ENCODE peak calls at places on chromosomes 16 and 17, in nine cellular contexts. B is neural crest cell; E is AG08395; Q is astrocyte of the cerebellum; V is T-helper 2 cell; C is caudate nucleus; P is skeletal muscle cell; X is effector memory CD4-positive, alpha-beta T cell; T is upper lobe of right lung. U is an unnamed sample.

GRCh38 chr16:30186782-30187555 is 3.6 kb downstream of the CORO1A start:
- DNase-seq in B (peak; percentile 51), E (peak; percentile 48), Q (no peak), V (peak; percentile 83), C (no peak), P (no peak), X (peak; percentile 74), T (peak; percentile 89), U (no peak)

GRCh38 chr17:29412780-29413565 is 22.8 kb downstream of the TAOK1 start:
- DNase-seq in B (no peak), E (peak; percentile 87), Q (peak; percentile 44), V (no peak), C (no peak), P (no peak), X (no peak), T (peak; percentile 27), U (peak; percentile 6)

GRCh38 chr16:31461921-31462804 is 2.9 kb downstream of the ARMC5 start:
- DNase-seq in B (no peak), E (no peak), Q (no peak), V (no peak), C (no peak), P (no peak), X (no peak), T (peak; percentile 64), U (no peak)

GRCh38 chr16:19555938-19556778 is 655 bp downstream of the VPS35L start:
- DNase-seq in B (peak; percentile 49), E (peak; percentile 18), Q (no peak), V (no peak), C (no peak), P (no peak), X (no peak), T (no peak), U (no peak)

GRCh38 chr16:54158986-54159385 is 127.6 kb downstream of the IRX3 start:
- DNase-seq in B (no peak), E (no peak), Q (no peak), V (no peak), C (no peak), P (no peak), X (no peak), T (no peak), U (no peak)

GRCh38 chr17:35189291-35189690 is 4.9 kb downstream of the SLC35G3 start:
- DNase-seq in B (no peak), E (no peak), Q (no peak), V (no peak), C (no peak), P (no peak), X (no peak), T (no peak), U (no peak)

GRCh38 chr16:79092846-79093245 is 507.7 kb downstream of the MAF start:
- DNase-seq in B (no peak), E (no peak), Q (no peak), V (no peak), C (no peak), P (no peak), X (no peak), T (no peak), U (no peak)

GRCh38 chr16:78519896-78520295 is 420.4 kb downstream of the WWOX start:
- DNase-seq in B (no peak), E (no peak), Q (no peak), V (no peak), C (no peak), P (no peak), X (no peak), T (no peak), U (no peak)

GRCh38 chr16:21940570-21940969 is 12.6 kb upstream of the UQCRC2 start:
- DNase-seq in B (no peak), E (no peak), Q (no peak), V (no peak), C (no peak), P (no peak), X (no peak), T (no peak), U (no peak)

GRCh38 chr17:7997186-7997585 is 5.2 kb upstream of the GUCY2D start:
- DNase-seq in B (no peak), E (no peak), Q (no peak), V (no peak), C (no peak), P (no peak), X (no peak), T (no peak), U (no peak)

GRCh38 chr17:238071-238963 is 56.9 kb upstream of the DOC2B start:
- DNase-seq in B (no peak), E (no peak), Q (no peak), V (no peak), C (no peak), P (no peak), X (no peak), T (peak; percentile 44), U (no peak)

GRCh38 chr17:48247038-48247437 is 139.5 kb downstream of the SNX11 start:
- DNase-seq in B (no peak), E (no peak), Q (no peak), V (no peak), C (no peak), P (no peak), X (no peak), T (no peak), U (no peak)

GRCh38 chr17:64741038-64741641 is 79.0 kb upstream of the SMURF2 start:
- DNase-seq in B (no peak), E (no peak), Q (peak; percentile 46), V (no peak), C (no peak), P (peak; percentile 54), X (no peak), T (no peak), U (peak; percentile 24)

GRCh38 chr16:12062343-12063003 is 85.9 kb downstream of the SNX29 start:
- DNase-seq in B (no peak), E (peak; percentile 94), Q (no peak), V (no peak), C (no peak), P (peak; percentile 41), X (no peak), T (peak; percentile 90), U (peak; percentile 43)

GRCh38 chr17:20084621-20085282 is 75.6 kb downstream of the SPECC1 start:
- DNase-seq in B (no peak), E (no peak), Q (no peak), V (no peak), C (no peak), P (no peak), X (no peak), T (no peak), U (no peak)

GRCh38 chr17:41705271-41705991 is 6.7 kb upstream of the GAST start:
- DNase-seq in B (peak; percentile 21), E (peak; percentile 71), Q (no peak), V (no peak), C (no peak), P (no peak), X (no peak), T (no peak), U (no peak)

GRCh38 chr16:57721765-57722499 is 13.6 kb upstream of the KATNB1 start:
- DNase-seq in B (no peak), E (no peak), Q (no peak), V (no peak), C (no peak), P (no peak), X (no peak), T (no peak), U (no peak)

GRCh38 chr17:9151091-9151490 is 129.8 kb downstream of the NTN1 start:
- DNase-seq in B (no peak), E (no peak), Q (no peak), V (no peak), C (no peak), P (no peak), X (no peak), T (no peak), U (no peak)

GRCh38 chr16:31061813-31062440 is 12.1 kb downstream of the ZNF668 start:
- DNase-seq in B (no peak), E (no peak), Q (no peak), V (no peak), C (no peak), P (no peak), X (no peak), T (no peak), U (no peak)

GRCh38 chr16:4831616-4832015 is 15.5 kb downstream of the GLYR1 start:
- DNase-seq in B (no peak), E (no peak), Q (no peak), V (no peak), C (no peak), P (no peak), X (no peak), T (no peak), U (no peak)

GRCh38 chr17:38705523-38705802 is 390 bp downstream of the MLLT6 start:
- DNase-seq in B (peak; percentile 43), E (no peak), Q (no peak), V (no peak), C (no peak), P (no peak), X (no peak), T (no peak), U (no peak)

GRCh38 chr17:50681260-50682200 is 26.2 kb downstream of the ANKRD40 start:
- DNase-seq in B (peak; percentile 42), E (peak; percentile 85), Q (peak; percentile 59), V (no peak), C (peak; percentile 13), P (peak; percentile 48), X (no peak), T (peak; percentile 47), U (peak; percentile 55)

GRCh38 chr17:17860761-17861107 is 23.9 kb upstream of the SREBF1 start:
- DNase-seq in B (no peak), E (no peak), Q (no peak), V (no peak), C (no peak), P (no peak), X (no peak), T (no peak), U (no peak)

GRCh38 chr16:15576960-15577958 is 65.7 kb downstream of the MARF1 start:
- DNase-seq in B (no peak), E (no peak), Q (no peak), V (no peak), C (no peak), P (no peak), X (no peak), T (no peak), U (no peak)

GRCh38 chr16:66408181-66409048 is 18.7 kb upstream of the BEAN1 start:
- DNase-seq in B (no peak), E (peak; percentile 24), Q (peak; percentile 51), V (no peak), C (no peak), P (peak; percentile 52), X (no peak), T (no peak), U (peak; percentile 48)

GRCh38 chr16:72355561-72355960 is 183.6 kb upstream of the PMFBP1 start:
- DNase-seq in B (no peak), E (peak; percentile 48), Q (peak; percentile 36), V (no peak), C (no peak), P (peak; percentile 27), X (no peak), T (no peak), U (no peak)

GRCh38 chr16:50303605-50304466 is 37.5 kb downstream of the ADCY7 start:
- DNase-seq in B (no peak), E (no peak), Q (no peak), V (no peak), C (no peak), P (no peak), X (no peak), T (peak; percentile 81), U (no peak)

GRCh38 chr17:36731091-36731490 is 129.7 kb downstream of the MRM1 start:
- DNase-seq in B (no peak), E (no peak), Q (no peak), V (no peak), C (no peak), P (no peak), X (no peak), T (no peak), U (no peak)